ENCODE peak calls at places on chromosomes 11 and 22, in eight cellular contexts. L is AG10803, G is frontal cortex, J is mesenteric fat pad, S is skeletal muscle cell, M is ELF-1, B is T-helper 2 cell, W is PC-3. U is an unnamed sample.

GRCh38 chr11:6219359-6219758 is 14.0 kb downstream of the C11orf42 start:
- DNase-seq in L (peak), G (peak), J (no peak), S (peak), M (no peak), B (no peak), W (peak), U (peak)

GRCh38 chr11:118050208-118050891 is 26.5 kb upstream of the TMPRSS4 start:
- DNase-seq in L (no peak), G (no peak), J (peak), S (no peak), M (no peak), B (no peak), W (no peak), U (no peak)

GRCh38 chr11:80524330-80524729 is 1083.5 kb upstream of the TENM4 start:
- DNase-seq in L (no peak), G (no peak), J (no peak), S (no peak), M (no peak), B (no peak), W (no peak), U (no peak)

GRCh38 chr22:23251445-23252093 is 71.3 kb downstream of the BCR start:
- DNase-seq in L (peak), G (no peak), J (no peak), S (no peak), M (no peak), B (no peak), W (peak), U (peak)

GRCh38 chr11:96234866-96235441 is 108.0 kb downstream of the MAML2 start:
- DNase-seq in L (no peak), G (no peak), J (no peak), S (no peak), M (no peak), B (no peak), W (peak), U (no peak)

GRCh38 chr11:68684385-68685356 is at the start of gene GAL:
- DNase-seq in L (no peak), G (peak), J (peak), S (no peak), M (peak), B (no peak), W (peak), U (no peak)

GRCh38 chr22:21780259-21780658 is 44.7 kb upstream of the YPEL1 start:
- DNase-seq in L (no peak), G (no peak), J (peak), S (no peak), M (no peak), B (peak), W (no peak), U (no peak)

GRCh38 chr11:119888119-119888518 is 159.1 kb upstream of the NECTIN1 start:
- DNase-seq in L (peak), G (no peak), J (no peak), S (no peak), M (no peak), B (no peak), W (no peak), U (no peak)

GRCh38 chr11:9762531-9762930 is 98.7 kb downstream of the SWAP70 start:
- DNase-seq in L (no peak), G (no peak), J (no peak), S (no peak), M (no peak), B (no peak), W (no peak), U (no peak)

GRCh38 chr22:27686534-27686933 is 115.0 kb downstream of the MN1 start:
- DNase-seq in L (peak), G (peak), J (no peak), S (no peak), M (peak), B (no peak), W (no peak), U (no peak)

GRCh38 chr11:113351061-113351460 is 36.5 kb upstream of the ANKK1 start:
- DNase-seq in L (no peak), G (no peak), J (no peak), S (no peak), M (no peak), B (no peak), W (no peak), U (no peak)

GRCh38 chr22:37192741-37193140 is 4.7 kb upstream of the C1QTNF6 start:
- DNase-seq in L (no peak), G (no peak), J (no peak), S (no peak), M (no peak), B (no peak), W (no peak), U (no peak)

GRCh38 chr22:31625257-31625640 is 36.8 kb downstream of the PISD start:
- DNase-seq in L (no peak), G (no peak), J (no peak), S (no peak), M (no peak), B (no peak), W (no peak), U (no peak)

GRCh38 chr22:37982938-37983859 is 1.2 kb downstream of the SOX10 start:
- DNase-seq in L (no peak), G (no peak), J (no peak), S (no peak), M (peak), B (no peak), W (no peak), U (no peak)

GRCh38 chr11:70145025-70145529 is 58.0 kb upstream of the FADD start:
- DNase-seq in L (no peak), G (no peak), J (no peak), S (no peak), M (no peak), B (no peak), W (no peak), U (no peak)

GRCh38 chr11:32172771-32173170 is 81.9 kb downstream of the RCN1 start:
- DNase-seq in L (peak), G (no peak), J (no peak), S (no peak), M (peak), B (no peak), W (no peak), U (no peak)

GRCh38 chr11:9753031-9753430 is 89.2 kb downstream of the SWAP70 start:
- DNase-seq in L (peak), G (no peak), J (no peak), S (no peak), M (no peak), B (no peak), W (peak), U (peak)

GRCh38 chr11:34671946-34672345 is 51.1 kb downstream of the EHF start:
- DNase-seq in L (no peak), G (no peak), J (no peak), S (no peak), M (no peak), B (no peak), W (no peak), U (no peak)

GRCh38 chr22:17368727-17369552 is at the start of gene CECR2:
- DNase-seq in L (no peak), G (peak), J (no peak), S (no peak), M (peak), B (no peak), W (no peak), U (no peak)

GRCh38 chr11:44497995-44498394 is 67.5 kb upstream of the CD82 start:
- DNase-seq in L (no peak), G (no peak), J (no peak), S (no peak), M (no peak), B (no peak), W (no peak), U (no peak)

GRCh38 chr11:47955356-47955755 is 25.0 kb upstream of the PTPRJ start:
- DNase-seq in L (no peak), G (no peak), J (no peak), S (no peak), M (no peak), B (no peak), W (no peak), U (no peak)

GRCh38 chr11:1880746-1881441 is 10.8 kb downstream of the PRR33 start:
- DNase-seq in L (no peak), G (no peak), J (no peak), S (no peak), M (no peak), B (no peak), W (no peak), U (no peak)

GRCh38 chr11:75606099-75606498 is 44.0 kb downstream of the SERPINH1 start:
- DNase-seq in L (no peak), G (no peak), J (no peak), S (no peak), M (no peak), B (no peak), W (no peak), U (no peak)

GRCh38 chr22:34414467-34415440 is 494.5 kb upstream of the LARGE1 start:
- DNase-seq in L (peak), G (no peak), J (no peak), S (no peak), M (peak), B (no peak), W (peak), U (peak)

GRCh38 chr11:79068356-79068755 is 372.5 kb downstream of the TENM4 start:
- DNase-seq in L (no peak), G (no peak), J (no peak), S (no peak), M (no peak), B (no peak), W (no peak), U (no peak)

GRCh38 chr22:19574247-19574646 is 50.0 kb upstream of the CLDN5 start:
- DNase-seq in L (no peak), G (no peak), J (peak), S (no peak), M (no peak), B (no peak), W (no peak), U (no peak)

GRCh38 chr11:96228472-96228871 is 114.5 kb downstream of the MAML2 start:
- DNase-seq in L (peak), G (no peak), J (no peak), S (peak), M (peak), B (no peak), W (peak), U (peak)

GRCh38 chr11:133787379-133788103 is 57.8 kb downstream of the SPATA19 start:
- DNase-seq in L (no peak), G (no peak), J (no peak), S (no peak), M (peak), B (no peak), W (no peak), U (no peak)

GRCh38 chr11:95299078-95299611 is 68.1 kb upstream of the SESN3 start:
- DNase-seq in L (peak), G (no peak), J (no peak), S (no peak), M (no peak), B (no peak), W (no peak), U (no peak)

GRCh38 chr11:110148775-110149744 is 55.9 kb downstream of the ZC3H12C start:
- DNase-seq in L (peak), G (no peak), J (no peak), S (no peak), M (no peak), B (no peak), W (peak), U (peak)

GRCh38 chr22:43113516-43114251 is 3.1 kb downstream of the BIK start:
- DNase-seq in L (no peak), G (no peak), J (no peak), S (no peak), M (no peak), B (no peak), W (peak), U (no peak)